ENCODE peak calls at places on chromosomes 13 and 19, in nine cellular contexts. I, Q, E, X, P, V, Y, Z and L are unnamed samples.

GRCh38 chr13:105334211-105334610 is 1201.3 kb downstream of the EFNB2 start:
- DNase-seq in I (peak; percentile 4), Q (no peak), E (no peak), X (no peak), P (no peak), V (no peak), Y (no peak), Z (no peak), L (no peak)

GRCh38 chr19:48569814-48570213 is 17.8 kb downstream of the SULT2B1 start:
- DNase-seq in I (peak; percentile 56), Q (no peak), E (no peak), X (peak; percentile 44), P (no peak), V (no peak), Y (no peak), Z (no peak), L (no peak)

GRCh38 chr13:66367356-66367755 is 862.8 kb downstream of the PCDH9 start:
- DNase-seq in I (no peak), Q (no peak), E (no peak), X (no peak), P (no peak), V (no peak), Y (no peak), Z (no peak), L (no peak)

GRCh38 chr13:99981115-99982020 is at the start of gene ZIC2:
- DNase-seq in I (peak; percentile 96), Q (no peak), E (peak; percentile 13), X (peak; percentile 63), P (peak; percentile 73), V (peak; percentile 66), Y (peak; percentile 86), Z (peak; percentile 61), L (peak; percentile 51)

GRCh38 chr13:112966776-112967175 is 2.2 kb upstream of the MCF2L start:
- DNase-seq in I (no peak), Q (no peak), E (no peak), X (no peak), P (no peak), V (no peak), Y (no peak), Z (no peak), L (no peak)

GRCh38 chr13:45564108-45564507 is 51.4 kb downstream of the ERICH6B start:
- DNase-seq in I (no peak), Q (no peak), E (peak; percentile 71), X (peak; percentile 75), P (no peak), V (no peak), Y (no peak), Z (no peak), L (peak; percentile 56)

GRCh38 chr13:82688400-82688999 is 1193.8 kb downstream of the SLITRK1 start:
- DNase-seq in I (no peak), Q (no peak), E (peak; percentile 10), X (no peak), P (no peak), V (no peak), Y (no peak), Z (peak; percentile 76), L (no peak)

GRCh38 chr13:97946951-97947588 is 6.4 kb upstream of the IPO5 start:
- DNase-seq in I (no peak), Q (no peak), E (peak; percentile 91), X (peak; percentile 92), P (no peak), V (no peak), Y (no peak), Z (no peak), L (no peak)

GRCh38 chr19:45243144-45243732 is 2.0 kb downstream of the EXOC3L2 start:
- DNase-seq in I (no peak), Q (no peak), E (no peak), X (no peak), P (no peak), V (no peak), Y (no peak), Z (no peak), L (no peak)

DNA sequence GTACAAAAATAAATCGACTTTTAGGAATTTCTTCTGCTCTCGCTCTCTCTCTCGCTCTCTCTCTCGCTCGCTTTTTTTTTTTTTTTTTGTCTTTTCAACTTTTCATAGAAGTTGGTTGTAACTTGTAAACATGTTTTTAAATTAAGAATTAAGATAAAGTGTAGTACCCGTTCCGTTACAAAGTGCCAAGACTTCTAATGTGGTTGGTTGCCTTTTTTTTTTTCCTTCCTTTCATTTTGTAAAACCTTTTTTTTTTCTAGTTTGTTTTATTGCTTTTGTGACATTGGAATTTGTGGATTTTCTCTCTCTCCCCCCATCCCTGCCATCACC is 20.4 kb downstream of the ZBTB7A start:
- DNase-seq in I (no peak), Q (no peak), E (no peak), X (no peak), P (no peak), V (no peak), Y (no peak), Z (no peak), L (no peak)
- H3K79me2 ChIP-seq in I (peaks cover 22% of the 10 kb centered on the region), Q (peaks cover 55% of the 10 kb centered on the region), E (peaks cover 39% of the 10 kb centered on the region), X (peaks cover 95% of the 10 kb centered on the region), P (peaks cover 74% of the 10 kb centered on the region), V (peaks cover 76% of the 10 kb centered on the region), Y (peaks cover 20% of the 10 kb centered on the region), Z (peaks cover 49% of the 10 kb centered on the region), L (peaks cover 67% of the 10 kb centered on the region)

GRCh38 chr19:1944916-1945561 is 4.1 kb downstream of the CSNK1G2 start:
- DNase-seq in I (no peak), Q (no peak), E (no peak), X (no peak), P (no peak), V (no peak), Y (no peak), Z (no peak), L (no peak)

GRCh38 chr19:1944088-1944915 is 3.3 kb downstream of the CSNK1G2 start:
- DNase-seq in I (no peak), Q (no peak), E (no peak), X (peak; percentile 19), P (no peak), V (no peak), Y (no peak), Z (no peak), L (no peak)

GRCh38 chr19:1942078-1942933 is 1.3 kb downstream of the CSNK1G2 start:
- DNase-seq in I (peak; percentile 94), Q (peak; percentile 65), E (peak; percentile 63), X (peak; percentile 82), P (no peak), V (peak; percentile 89), Y (peak; percentile 93), Z (peak; percentile 81), L (peak; percentile 87)

GRCh38 chr19:1942934-1943555 is 2.1 kb downstream of the CSNK1G2 start:
- DNase-seq in I (peak; percentile 47), Q (peak; percentile 37), E (no peak), X (peak; percentile 29), P (no peak), V (no peak), Y (no peak), Z (no peak), L (no peak)

DNA sequence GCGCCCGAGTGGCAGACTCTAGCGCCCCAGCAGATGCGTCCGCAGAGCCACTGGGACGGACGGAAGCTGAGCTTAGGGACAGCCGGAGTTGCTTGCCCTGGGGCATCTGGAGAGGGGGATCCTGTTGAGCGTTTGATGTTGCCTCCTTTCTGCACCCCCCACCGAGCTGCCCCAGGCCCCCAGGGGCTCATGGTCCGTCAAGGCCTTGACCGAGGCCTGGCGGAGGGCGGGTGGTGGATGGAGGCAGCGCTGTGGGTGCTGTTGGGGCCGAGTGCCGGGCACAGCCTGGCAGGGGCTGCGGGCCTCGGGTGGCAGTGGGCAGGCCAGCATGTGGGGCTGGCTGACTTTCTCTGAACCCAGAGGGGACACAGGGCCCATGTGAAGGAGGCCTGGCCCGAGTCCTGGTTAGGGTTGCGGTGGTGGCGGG is 2.7 kb downstream of the CSNK1G2 start:
- DNase-seq in I (no peak), Q (no peak), E (no peak), X (no peak), P (no peak), V (no peak), Y (no peak), Z (no peak), L (no peak)
- H3K27ac ChIP-seq in I (no peak overlapping the region), Q (peak overlapping the region; percentile 79), E (no peak overlapping the region), X (no peak overlapping the region), P (peak overlapping the region; percentile 40), V (peak overlapping the region; percentile 18), Y (no peak overlapping the region), Z (no peak overlapping the region), L (no peak overlapping the region)

DNA sequence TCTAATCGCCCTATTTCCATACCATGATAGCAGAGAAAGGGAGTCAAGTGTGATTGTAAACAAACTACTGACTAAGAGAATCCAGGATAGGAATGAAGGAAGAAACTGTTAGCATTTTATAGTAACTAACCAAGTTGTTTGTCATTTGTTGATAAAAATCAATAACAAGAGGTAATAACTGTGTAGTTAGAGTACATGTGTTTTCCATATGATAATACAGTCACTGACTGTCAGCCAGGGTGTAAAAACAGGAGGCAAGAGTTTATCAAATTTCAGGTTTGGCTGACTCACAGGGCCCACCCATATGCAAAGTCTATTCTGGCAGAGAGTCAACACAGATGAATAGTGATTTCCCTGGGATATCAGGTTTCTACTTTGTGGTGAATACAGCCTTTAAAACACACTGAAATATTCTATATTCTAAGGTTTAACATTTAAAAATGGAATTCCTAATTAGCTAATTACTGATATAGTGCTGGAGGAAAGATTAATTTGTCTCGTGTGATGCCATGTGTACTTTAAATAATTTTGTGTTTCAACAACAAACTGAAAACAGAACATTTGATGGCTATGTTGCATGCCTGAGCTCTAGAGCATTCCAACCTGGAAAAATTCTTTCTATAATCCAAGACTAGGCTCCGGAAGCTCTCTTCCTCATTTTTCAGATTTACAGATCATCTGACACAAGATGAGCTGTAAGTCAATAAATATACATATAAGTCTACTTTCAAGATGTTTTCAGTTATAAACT is 6.0 kb upstream of the FOXO1 start:
- DNase-seq in I (no peak), Q (no peak), E (peak; percentile 88), X (peak; percentile 69), P (peak; percentile 57), V (peak; percentile 59), Y (peak; percentile 72), Z (no peak), L (peak; percentile 53)
- TF ChIP-seq EZH2phosphoT487 in I (no peak), Q (no peak), E (no peak), X (no peak), P (no peak), V (no peak), Y (no peak), Z (no peak), L (no peak)

GRCh38 chr13:77310161-77310560 is 16.7 kb downstream of the MYCBP2 start:
- DNase-seq in I (no peak), Q (no peak), E (no peak), X (no peak), P (no peak), V (no peak), Y (no peak), Z (no peak), L (no peak)

GRCh38 chr13:77313923-77314322 is 13.0 kb downstream of the MYCBP2 start:
- DNase-seq in I (no peak), Q (no peak), E (no peak), X (no peak), P (no peak), V (no peak), Y (no peak), Z (no peak), L (no peak)

GRCh38 chr13:77310579-77311279 is 16.2 kb downstream of the MYCBP2 start:
- DNase-seq in I (no peak), Q (no peak), E (peak; percentile 15), X (peak; percentile 50), P (no peak), V (no peak), Y (no peak), Z (no peak), L (peak; percentile 6)

GRCh38 chr13:77309254-77309653 is 17.6 kb downstream of the MYCBP2 start:
- DNase-seq in I (no peak), Q (no peak), E (no peak), X (no peak), P (no peak), V (no peak), Y (no peak), Z (no peak), L (no peak)

GRCh38 chr13:77312311-77312710 is 14.6 kb downstream of the MYCBP2 start:
- DNase-seq in I (no peak), Q (no peak), E (no peak), X (no peak), P (no peak), V (no peak), Y (peak; percentile 21), Z (no peak), L (no peak)
- H3K79me2 ChIP-seq in I (peaks cover 99% of the 10 kb centered on the region), Q (peaks cover 100% of the 10 kb centered on the region), E (peaks cover 98% of the 10 kb centered on the region), X (peaks cover 100% of the 10 kb centered on the region), P (peaks cover 95% of the 10 kb centered on the region), V (peaks cover 94% of the 10 kb centered on the region), Y (peaks cover 95% of the 10 kb centered on the region), Z (peaks cover 99% of the 10 kb centered on the region), L (peaks cover 97% of the 10 kb centered on the region)